ENCODE peak calls at places on chromosome 5, in seven cellular contexts. A is adrenal gland, E is mucosa of descending colon, S is neural progenitor cell, Q is ovary, I is left lung, G is mammary epithelial cell. B is an unnamed sample. For H3K4me1, the result is how much of the 10 kb centered on the place peaks cover.

GRCh38 chr5:42770003-42770402 is 13.4 kb downstream of the CCDC152 start:
- DNase-seq in E (no peak), Q (no peak), S (no peak), A (no peak), I (no peak), G (no peak), B (no peak)

GRCh38 chr5:93378073-93378472 is 202.9 kb downstream of the NR2F1-AS1 start:
- DNase-seq in A (no peak), G (peak), E (no peak), S (no peak), I (no peak), Q (no peak), B (no peak)

GRCh38 chr5:94901071-94901979 is 282.9 kb downstream of the SLF1 start:
- DNase-seq in E (no peak), A (no peak), S (no peak), Q (no peak), I (no peak), G (peak), B (no peak)

GRCh38 chr5:111398013-111398412 is 114.3 kb downstream of the STARD4 start:
- DNase-seq in I (no peak), E (no peak), Q (no peak), A (no peak), S (no peak), G (no peak), B (no peak)

GRCh38 chr5:103587185-103587748 is 24.7 kb upstream of the NUDT12 start:
- DNase-seq in A (no peak), Q (no peak), G (peak), E (no peak), S (peak), I (no peak), B (no peak)

GRCh38 chr5:178378527-178379484 is 146.2 kb upstream of the PHYKPL start:
- DNase-seq in Q (no peak), G (no peak), E (no peak), A (no peak), S (no peak), I (no peak), B (no peak)

GRCh38 chr5:36659406-36659805 is 53.0 kb downstream of the SLC1A3 start:
- DNase-seq in S (no peak), I (no peak), G (no peak), Q (no peak), E (no peak), A (no peak), B (no peak)

GRCh38 chr5:10030219-10030831 is 219.4 kb downstream of the ATPSCKMT start:
- DNase-seq in E (peak), G (peak), Q (no peak), I (no peak), A (no peak), S (peak), B (no peak)

GRCh38 chr5:140140435-140140834 is 14.7 kb downstream of the IGIP start:
- DNase-seq in Q (no peak), S (no peak), I (no peak), E (no peak), G (no peak), A (peak), B (no peak)

GRCh38 chr5:142548739-142549275 is 137.1 kb downstream of the FGF1 start:
- DNase-seq in I (peak), E (peak), G (peak), Q (peak), A (peak), S (peak), B (peak)

GRCh38 chr5:176890455-176891330 is 8.5 kb downstream of the HK3 start:
- DNase-seq in E (no peak), I (no peak), G (no peak), A (peak), Q (no peak), S (no peak), B (no peak)

GRCh38 chr5:143386725-143387124 is 16.8 kb downstream of the NR3C1 start:
- DNase-seq in I (no peak), A (no peak), S (no peak), Q (no peak), G (peak), E (no peak), B (no peak)

GRCh38 chr5:143054480-143054941 is 284.3 kb downstream of the ARHGAP26 start:
- DNase-seq in Q (no peak), G (no peak), S (no peak), E (peak), I (no peak), A (no peak), B (no peak)

GRCh38 chr5:170809551-170809950 is 26.0 kb downstream of the GABRP start:
- DNase-seq in S (peak), Q (no peak), A (peak), I (no peak), E (peak), G (peak), B (no peak)

GRCh38 chr5:54902817-54903473 is 82.4 kb downstream of the ESM1 start:
- DNase-seq in G (peak), I (no peak), E (peak), A (no peak), Q (no peak), S (no peak), B (no peak)

GRCh38 chr5:96478983-96479382 is 45.9 kb upstream of the PCSK1 start:
- DNase-seq in Q (no peak), I (no peak), G (no peak), A (no peak), E (no peak), S (no peak), B (no peak)

GRCh38 chr5:168165221-168165965 is 126.1 kb upstream of the WWC1 start:
- DNase-seq in A (no peak), S (peak), I (no peak), Q (no peak), E (peak), G (peak), B (peak)

GRCh38 chr5:2996248-2996647 is 244.8 kb upstream of the IRX2 start:
- DNase-seq in S (no peak), Q (no peak), I (no peak), G (no peak), E (no peak), A (no peak), B (no peak)

DNA sequence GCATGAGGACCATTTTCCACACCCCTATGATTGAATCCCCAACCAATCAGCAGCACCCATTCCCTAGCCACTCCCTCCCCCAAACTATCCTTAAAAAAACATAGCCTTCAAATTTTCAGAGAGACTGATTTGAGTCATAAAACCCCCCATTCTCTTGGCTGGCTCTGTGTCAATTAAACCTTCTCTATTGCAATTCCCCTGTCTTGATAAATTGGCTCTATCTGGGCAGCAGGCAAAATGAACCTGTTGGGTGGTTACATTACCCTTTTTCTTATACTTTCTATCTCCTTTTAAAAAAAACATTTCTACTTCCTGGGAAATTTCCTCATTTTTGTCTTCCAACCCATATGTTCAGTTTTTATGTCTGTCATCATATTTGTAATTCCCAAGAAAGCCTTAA is 220.2 kb downstream of the PDZD2 start:
- DNase-seq in I (no peak), E (no peak), G (no peak), A (no peak), S (no peak), Q (no peak), B (no peak)
- H3K4me1 ChIP-seq in I (under half), E (under half), G (under half), A (under half), S (under half), Q (under half), B (under half)

GRCh38 chr5:149445739-149446369 is 66.8 kb upstream of the IL17B start:
- DNase-seq in Q (no peak), A (peak), S (no peak), G (peak), I (no peak), E (no peak), B (no peak)
- TF ChIP-seq CTCF in Q (no peak), A (no peak), S (no peak), G (no peak), I (no peak), E (no peak), B (no peak)

GRCh38 chr5:138574744-138575193 is 432 bp downstream of the HSPA9 start:
- DNase-seq in S (no peak), G (no peak), A (peak), E (peak), I (no peak), Q (no peak), B (no peak)

GRCh38 chr5:138575194-138576015 is at the start of gene HSPA9:
- DNase-seq in G (peak), S (peak), I (peak), E (peak), Q (peak), A (peak), B (peak)

GRCh38 chr5:138573949-138574670 is 1.1 kb downstream of the HSPA9 start:
- DNase-seq in G (peak), E (no peak), S (no peak), I (no peak), Q (no peak), A (no peak), B (no peak)

GRCh38 chr5:138570871-138571270 is 4.3 kb downstream of the HSPA9 start:
- DNase-seq in A (no peak), I (no peak), Q (no peak), S (no peak), E (no peak), G (no peak), B (no peak)

DNA sequence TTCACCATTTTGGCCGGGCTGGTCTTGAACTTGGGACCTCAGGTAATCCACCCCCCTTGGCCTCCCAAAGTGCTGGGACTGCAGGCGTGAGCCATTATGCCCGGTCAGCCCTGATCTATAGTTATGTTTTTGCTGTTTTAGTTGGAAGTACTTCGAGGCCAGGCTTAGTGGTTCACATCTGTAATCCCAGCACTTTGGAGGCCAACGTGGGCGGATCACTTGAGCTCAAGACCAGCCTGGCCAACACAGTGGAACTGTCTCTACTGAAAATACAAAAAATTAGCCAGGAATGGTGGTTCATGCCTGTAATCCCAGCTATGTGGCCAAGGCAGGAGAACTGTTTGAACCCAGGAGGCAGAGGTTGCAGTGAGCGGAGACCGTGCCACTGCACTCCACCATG is 2.0 kb downstream of the HSPA9 start:
- DNase-seq in A (no peak), I (no peak), E (no peak), Q (no peak), G (no peak), S (no peak), B (no peak)
- H3K4me1 ChIP-seq in A (under half), I (under half), E (under half), Q (under half), G (under half), S (under half), B (under half)

GRCh38 chr5:78636682-78637081 is 11.9 kb downstream of the LHFPL2 start:
- DNase-seq in S (no peak), A (no peak), Q (no peak), E (no peak), G (no peak), I (no peak), B (no peak)

GRCh38 chr5:78631931-78632330 is 16.6 kb downstream of the LHFPL2 start:
- DNase-seq in E (no peak), Q (no peak), A (no peak), S (no peak), G (no peak), I (no peak), B (no peak)

GRCh38 chr5:78632467-78632866 is 16.1 kb downstream of the LHFPL2 start:
- DNase-seq in E (no peak), G (no peak), S (no peak), I (no peak), Q (no peak), A (no peak), B (no peak)

GRCh38 chr5:78633710-78634109 is 14.9 kb downstream of the LHFPL2 start:
- DNase-seq in E (no peak), G (no peak), A (no peak), I (no peak), S (no peak), Q (no peak), B (no peak)

DNA sequence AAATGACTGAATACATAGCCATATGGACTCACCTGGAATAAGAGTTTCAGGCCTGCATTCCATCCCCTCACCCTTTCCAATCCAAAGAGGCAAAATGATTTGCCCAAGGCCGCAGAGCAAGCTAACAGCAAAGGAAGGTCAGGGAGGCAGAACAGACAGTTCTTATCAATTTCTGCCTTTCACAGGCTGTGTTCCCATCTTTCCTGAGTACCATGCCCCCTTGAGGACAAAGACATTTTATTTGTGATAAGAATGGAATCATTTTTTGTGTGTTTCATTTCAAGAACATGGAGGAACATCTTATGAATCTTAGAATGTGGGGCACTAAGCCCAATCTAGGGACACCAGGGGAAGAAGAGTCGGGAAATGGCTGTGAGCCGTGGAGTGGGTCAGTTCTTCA is 13.9 kb downstream of the LHFPL2 start:
- DNase-seq in S (no peak), I (no peak), G (no peak), E (no peak), Q (no peak), A (peak), B (no peak)
- TF ChIP-seq CTCF in S (peak), I (no peak), G (no peak), E (no peak), Q (no peak), A (peak), B (no peak)

GRCh38 chr5:150630459-150631325 is 9.8 kb upstream of the SYNPO start:
- DNase-seq in G (no peak), A (peak), I (no peak), Q (peak), E (no peak), S (no peak), B (no peak)
- H3K4me1 ChIP-seq in G (under half), A (half or more), I (under half), Q (under half), E (under half), S (under half), B (under half)

GRCh38 chr5:126370796-126371718 is 52.2 kb upstream of the GRAMD2B start:
- DNase-seq in I (no peak), S (no peak), E (peak), A (no peak), Q (no peak), G (peak), B (peak)
- TF ChIP-seq CTCF in I (no peak), S (peak), E (no peak), A (no peak), Q (no peak), G (peak), B (no peak)

GRCh38 chr5:146993876-146994530 is 115.4 kb upstream of the PPP2R2B start:
- DNase-seq in E (no peak), I (no peak), A (peak), G (peak), S (no peak), Q (no peak), B (no peak)

GRCh38 chr5:146995878-146996277 is 117.3 kb upstream of the PPP2R2B start:
- DNase-seq in I (no peak), S (no peak), A (no peak), G (no peak), Q (no peak), E (no peak), B (peak)
- H3K4me1 ChIP-seq in I (under half), S (under half), A (under half), G (under half), Q (under half), E (under half), B (under half)

GRCh38 chr5:89277791-89278190 is 394.8 kb upstream of the MEF2C start:
- DNase-seq in I (no peak), E (no peak), S (no peak), Q (no peak), G (peak), A (no peak), B (no peak)

GRCh38 chr5:89281211-89281610 is 398.2 kb upstream of the MEF2C start:
- DNase-seq in Q (no peak), S (no peak), I (no peak), A (no peak), E (no peak), G (no peak), B (no peak)

GRCh38 chr5:89280103-89281037 is 397.4 kb upstream of the MEF2C start:
- DNase-seq in E (no peak), G (no peak), I (no peak), S (no peak), A (no peak), Q (no peak), B (no peak)

GRCh38 chr5:89282038-89282831 is 399.3 kb upstream of the MEF2C start:
- DNase-seq in Q (no peak), S (no peak), E (no peak), A (no peak), I (no peak), G (no peak), B (no peak)

GRCh38 chr5:89279458-89280036 is 396.6 kb upstream of the MEF2C start:
- DNase-seq in I (no peak), A (no peak), Q (no peak), S (no peak), E (no peak), G (no peak), B (no peak)
- TF ChIP-seq CTCF in I (no peak), A (no peak), Q (no peak), S (no peak), E (no peak), G (no peak), B (no peak)

B was measured in pancreas.